ENCODE peak calls at places on chromosomes 2 and 18, in nine cellular contexts. H is PC-3; P is CD4-positive, alpha-beta memory T cell; C is left ventricle myocardium inferior; U is DND-41; M is GM12865; Y is astrocyte; J is BJ; G is adipocyte. R is an unnamed sample.

GRCh38 chr2:50529600-50530218 is 502.2 kb downstream of the NRXN1 start:
- DNase-seq in H (peak), G (peak), J (peak), U (no peak), P (peak), M (peak), Y (peak), C (no peak), R (no peak)

GRCh38 chr2:64779117-64779690 is 125.5 kb upstream of the SERTAD2 start:
- DNase-seq in J (peak), U (no peak), M (no peak), C (no peak), P (no peak), G (peak), H (peak), Y (peak), R (no peak)

GRCh38 chr2:17538844-17539554 is 1.5 kb upstream of the VSNL1 start:
- DNase-seq in Y (peak), H (no peak), M (peak), J (no peak), G (peak), C (peak), P (no peak), U (no peak), R (peak)

GRCh38 chr2:43210467-43211303 is 15.7 kb downstream of the ZFP36L2 start:
- DNase-seq in M (no peak), Y (no peak), C (peak), P (no peak), G (no peak), U (peak), J (no peak), H (no peak), R (peak)

GRCh38 chr18:23144628-23145027 is 9.3 kb downstream of the CABLES1 start:
- DNase-seq in J (no peak), M (no peak), H (no peak), G (no peak), U (no peak), C (no peak), Y (no peak), P (no peak), R (no peak)

GRCh38 chr18:25639601-25640000 is 287.6 kb upstream of the ZNF521 start:
- DNase-seq in J (no peak), U (no peak), C (no peak), P (no peak), Y (no peak), G (no peak), H (no peak), M (no peak), R (no peak)

GRCh38 chr18:74489631-74490030 is 6.5 kb upstream of the CNDP2 start:
- DNase-seq in G (peak), H (no peak), J (no peak), M (no peak), U (no peak), Y (peak), P (no peak), C (no peak), R (no peak)

GRCh38 chr2:239729681-239730566 is 295.2 kb downstream of the NDUFA10 start:
- DNase-seq in M (no peak), H (no peak), U (no peak), P (peak), Y (no peak), C (no peak), J (no peak), G (no peak), R (no peak)

GRCh38 chr2:234308073-234308813 is 188.6 kb downstream of the ARL4C start:
- DNase-seq in U (no peak), M (no peak), H (peak), J (no peak), C (no peak), P (no peak), G (no peak), Y (peak), R (peak)

GRCh38 chr2:232761301-232761907 is 15.0 kb downstream of the KCNJ13 start:
- DNase-seq in U (peak), Y (peak), P (peak), M (peak), G (peak), C (no peak), J (no peak), H (peak), R (no peak)

GRCh38 chr2:6986251-6986893 is 69.2 kb downstream of the RNF144A start:
- DNase-seq in Y (no peak), C (no peak), J (no peak), H (peak), G (peak), U (no peak), P (no peak), M (no peak), R (no peak)

GRCh38 chr2:22887426-22887825 is 497.6 kb upstream of the KLHL29 start:
- DNase-seq in Y (no peak), U (no peak), M (no peak), G (no peak), H (no peak), P (no peak), C (no peak), J (no peak), R (no peak)

GRCh38 chr18:79068299-79068945 is 772 bp upstream of the ATP9B start:
- DNase-seq in H (no peak), G (peak), C (no peak), J (no peak), M (peak), P (no peak), Y (peak), U (peak), R (no peak)

GRCh38 chr2:224666951-224667553 is 49.1 kb downstream of the CCDC195 start:
- DNase-seq in J (no peak), U (no peak), G (no peak), M (peak), Y (no peak), P (no peak), C (no peak), H (no peak), R (no peak)

GRCh38 chr2:55168221-55169154 is 63.6 kb downstream of the CLHC1 start:
- DNase-seq in J (peak), M (peak), P (peak), Y (peak), H (peak), C (no peak), U (peak), G (peak), R (peak)

GRCh38 chr2:145958611-145959010 is 1438.7 kb upstream of the ZEB2 start:
- DNase-seq in M (no peak), P (no peak), C (no peak), U (no peak), Y (peak), H (no peak), J (no peak), G (no peak), R (no peak)

GRCh38 chr2:205892141-205893064 is 193.6 kb downstream of the INO80D start:
- DNase-seq in G (no peak), H (peak), J (no peak), C (no peak), Y (peak), M (no peak), P (no peak), U (no peak), R (peak)

GRCh38 chr2:73985318-73986084 is 791 bp downstream of the TET3 start:
- DNase-seq in Y (no peak), J (no peak), P (no peak), M (peak), C (peak), U (peak), H (peak), G (peak), R (peak)

GRCh38 chr2:230666885-230667712 is 45.5 kb upstream of the CAB39 start:
- DNase-seq in U (no peak), H (peak), M (peak), J (no peak), P (no peak), Y (peak), G (peak), C (no peak), R (no peak)

GRCh38 chr2:219836647-219837177 is 209.3 kb downstream of the SLC4A3 start:
- DNase-seq in M (peak), C (no peak), Y (no peak), H (peak), P (no peak), U (no peak), G (no peak), J (no peak), R (no peak)

GRCh38 chr2:160415991-160416390 is 77.6 kb downstream of the RBMS1 start:
- DNase-seq in Y (peak), H (peak), J (no peak), U (no peak), G (peak), M (no peak), P (no peak), C (no peak), R (no peak)

GRCh38 chr2:29782531-29782930 is 138.9 kb downstream of the ALK start:
- DNase-seq in C (no peak), J (no peak), U (no peak), P (no peak), Y (no peak), H (no peak), M (no peak), G (no peak), R (no peak)

GRCh38 chr18:3998698-3999333 is 456.3 kb downstream of the DLGAP1 start:
- DNase-seq in Y (peak), J (no peak), G (peak), P (no peak), H (peak), M (peak), C (no peak), U (no peak), R (no peak)

DNA sequence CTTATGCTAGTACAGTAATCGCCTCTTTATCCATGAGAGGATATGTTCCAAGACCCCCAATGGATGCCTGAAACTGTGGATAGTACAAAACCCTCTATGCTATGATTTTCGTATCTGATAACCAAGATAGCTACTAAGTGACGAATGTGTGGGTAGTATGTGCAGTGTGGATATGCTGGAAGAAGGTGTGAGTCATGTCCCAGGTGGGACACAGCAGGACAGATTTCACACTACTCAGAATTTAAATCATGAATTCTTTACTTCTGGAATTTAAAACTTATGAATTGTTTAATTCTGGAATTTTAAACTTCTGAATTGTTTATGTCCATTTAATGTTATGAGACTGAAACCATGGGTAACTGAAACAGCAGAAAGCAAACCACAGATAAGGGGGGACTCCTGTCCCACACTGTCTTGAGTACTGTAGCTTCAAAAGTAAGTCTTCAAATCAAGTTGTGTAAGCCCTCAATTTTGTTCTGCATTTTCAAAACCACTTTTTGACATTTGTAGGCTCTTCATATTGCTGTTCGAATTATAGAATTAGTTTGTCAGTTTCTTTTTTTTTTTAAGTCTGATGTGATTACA is 116.0 kb downstream of the LTBP1 start:
- DNase-seq in G (no peak), U (no peak), J (no peak), C (no peak), M (no peak), Y (peak), H (no peak), P (no peak), R (no peak)
- H3K4me3 ChIP-seq in G (no peak), U (no peak), J (no peak), C (no peak), M (no peak), Y (no peak), H (no peak), P (no peak), R (no peak)

DNA sequence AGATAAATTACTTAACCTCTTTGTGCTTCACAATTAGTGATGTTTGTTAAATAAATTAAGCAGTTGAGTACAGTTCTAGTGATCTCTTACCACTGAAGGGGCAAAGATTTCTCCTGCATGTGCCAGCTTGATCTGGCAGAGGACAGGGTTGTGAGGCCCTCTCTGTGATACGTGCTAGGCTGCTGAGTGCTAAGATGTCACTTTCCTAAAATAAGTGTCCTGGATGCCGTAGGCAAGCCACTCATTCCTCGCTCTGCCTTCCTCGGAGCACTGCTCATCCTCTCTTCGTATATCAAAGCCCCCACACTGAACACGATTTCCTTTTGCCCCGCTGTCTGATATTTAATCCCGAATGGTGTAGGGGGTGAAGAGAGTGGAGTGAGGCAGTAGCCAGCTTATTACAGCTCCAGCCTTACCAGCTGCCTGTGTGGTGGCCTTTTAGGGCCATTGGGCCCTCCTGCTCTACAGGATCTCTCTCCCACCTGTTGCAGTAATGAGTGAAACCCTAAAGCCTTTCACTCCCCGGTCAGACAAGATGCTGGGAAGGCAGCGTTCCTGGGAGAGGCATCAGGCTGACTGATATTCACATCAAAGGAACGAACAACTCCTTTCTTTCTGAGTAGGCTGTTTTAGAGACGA is 40.5 kb downstream of the PTPRM start:
- DNase-seq in M (no peak), C (peak), H (no peak), U (no peak), Y (no peak), G (peak), J (no peak), P (no peak), R (no peak)
- H3K4me3 ChIP-seq in M (no peak), C (peak), H (no peak), U (no peak), Y (peak), G (no peak), J (no peak), P (no peak), R (no peak)

GRCh38 chr2:675460-675859 is 1.7 kb downstream of the TMEM18 start:
- DNase-seq in G (no peak), Y (no peak), J (no peak), H (no peak), U (no peak), C (no peak), P (no peak), M (no peak), R (no peak)
- H3K4me3 ChIP-seq in G (peak), Y (peak), J (no peak), H (peak), U (peak), C (no peak), P (no peak), M (peak), R (no peak)

DNA sequence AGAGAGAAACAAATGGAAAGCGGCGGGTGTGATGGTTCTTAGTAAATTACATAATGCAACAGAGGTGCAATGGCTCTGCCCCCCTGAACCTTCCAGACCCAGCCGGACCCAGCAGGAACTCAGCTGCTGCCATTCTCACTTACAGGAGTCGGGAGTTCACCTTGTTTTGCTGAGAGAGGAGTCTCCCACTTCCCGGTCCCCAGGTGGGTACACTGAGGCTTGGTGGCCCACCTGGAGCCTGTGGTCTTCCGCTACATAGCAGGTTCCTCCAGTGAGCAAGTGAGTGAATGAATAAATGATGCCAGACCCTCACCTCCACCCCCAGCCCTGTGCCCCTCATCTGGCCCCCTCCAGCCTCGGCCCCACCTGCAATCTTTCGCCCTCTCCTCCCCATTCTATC is 11.2 kb downstream of the BIN1 start:
- DNase-seq in C (no peak), M (no peak), G (no peak), J (no peak), H (no peak), U (no peak), Y (no peak), P (no peak), R (no peak)
- H3K4me3 ChIP-seq in C (no peak), M (no peak), G (no peak), J (no peak), H (no peak), U (no peak), Y (no peak), P (no peak), R (no peak)

DNA sequence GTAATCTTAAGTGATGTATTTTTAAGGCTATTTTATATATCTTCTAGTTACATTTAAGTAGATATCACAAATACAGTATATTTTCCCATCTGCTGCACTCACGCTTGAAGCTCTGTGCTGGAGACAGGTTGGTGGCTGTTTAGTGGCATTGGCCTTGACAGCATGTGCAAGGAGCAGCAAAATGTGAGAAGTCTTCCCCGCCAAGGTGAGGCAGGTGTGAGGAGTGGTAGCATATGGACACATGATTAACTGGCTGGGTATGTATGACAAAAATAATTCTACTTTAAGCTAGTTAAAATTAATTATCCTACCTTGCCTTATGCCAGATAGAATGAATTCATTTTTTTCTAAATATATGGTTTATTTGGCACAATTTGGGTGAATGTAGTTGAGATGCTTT is 117.2 kb downstream of the CCDC102B start:
- DNase-seq in Y (no peak), C (no peak), H (no peak), J (no peak), M (no peak), G (no peak), U (no peak), P (no peak), R (no peak)
- H3K4me3 ChIP-seq in Y (no peak), C (no peak), H (no peak), J (no peak), M (no peak), G (no peak), U (no peak), P (no peak), R (no peak)

R was measured in lower leg skin.